ENCODE peak calls at places on chromosomes 1 and 21, in seven cellular contexts. I is fibroblast of lung, L is tibial artery, T is dorsolateral prefrontal cortex, E is SK-N-SH, W is K562, U is right lobe of liver. R is an unnamed sample.

GRCh38 chr1:46284597-46285564 is 18.5 kb downstream of the LRRC41 start:
- DNase-seq in E (no peak), L (no peak), T (no peak), I (peak), W (no peak), U (no peak), R (no peak)

GRCh38 chr1:94362466-94363058 is 55.6 kb upstream of the ABCD3 start:
- DNase-seq in W (no peak), U (no peak), I (peak), T (no peak), L (no peak), E (no peak), R (no peak)

GRCh38 chr1:101781437-101781836 is 215.3 kb downstream of the OLFM3 start:
- DNase-seq in L (no peak), I (peak), W (no peak), U (no peak), E (peak), T (no peak), R (no peak)

GRCh38 chr1:66764994-66765578 is 12.8 kb downstream of the DYNLT5 start:
- DNase-seq in U (peak), I (peak), L (peak), W (peak), T (no peak), E (peak), R (peak)

GRCh38 chr1:15524283-15525042 is 448 bp upstream of the CASP9 start:
- DNase-seq in T (peak), U (peak), E (peak), W (peak), L (peak), I (peak), R (peak)

GRCh38 chr1:177301425-177302124 is 130.8 kb downstream of the BRINP2 start:
- DNase-seq in W (no peak), U (no peak), E (no peak), I (no peak), L (no peak), T (no peak), R (no peak)

GRCh38 chr21:44294391-44295162 is 5.3 kb upstream of the PFKL start:
- DNase-seq in W (no peak), U (no peak), E (no peak), L (peak), T (no peak), I (no peak), R (no peak)

GRCh38 chr1:30707412-30708360 is 15.7 kb downstream of the MATN1 start:
- DNase-seq in I (peak), T (peak), E (peak), L (peak), W (peak), U (peak), R (peak)

GRCh38 chr1:179300112-179300511 is 6.5 kb downstream of the SOAT1 start:
- DNase-seq in T (no peak), W (no peak), I (no peak), E (no peak), U (no peak), L (no peak), R (no peak)

GRCh38 chr1:245207801-245208200 is 53.0 kb downstream of the KIF26B start:
- DNase-seq in T (no peak), I (no peak), L (no peak), E (no peak), W (no peak), U (no peak), R (no peak)

GRCh38 chr21:16280731-16281130 is 550.9 kb downstream of the USP25 start:
- DNase-seq in I (peak), U (no peak), L (no peak), T (no peak), W (no peak), E (no peak), R (no peak)

GRCh38 chr1:5620997-5621396 is 371.2 kb downstream of the NPHP4 start:
- DNase-seq in W (peak), E (peak), U (no peak), L (no peak), T (no peak), I (no peak), R (peak)

GRCh38 chr1:226655251-226656163 is 83.6 kb downstream of the ITPKB start:
- DNase-seq in E (no peak), W (no peak), T (peak), L (no peak), U (no peak), I (no peak), R (no peak)

GRCh38 chr1:181021811-181022434 is 747 bp downstream of the STX6 start:
- DNase-seq in U (peak), W (peak), I (peak), E (peak), T (peak), L (peak), R (peak)

GRCh38 chr1:89725676-89726075 is 92.8 kb downstream of the LRRC8C start:
- DNase-seq in U (no peak), L (no peak), W (peak), I (no peak), E (no peak), T (no peak), R (no peak)

GRCh38 chr1:77776007-77776725 is 3.3 kb upstream of the MIGA1 start:
- DNase-seq in W (no peak), I (peak), L (no peak), E (no peak), U (no peak), T (no peak), R (no peak)

GRCh38 chr1:192357904-192358303 is 41.1 kb downstream of the RGS21 start:
- DNase-seq in U (no peak), T (no peak), L (no peak), E (no peak), W (no peak), I (peak), R (no peak)

GRCh38 chr1:189499736-189500135 is 977.9 kb downstream of the BRINP3 start:
- DNase-seq in E (no peak), W (no peak), U (no peak), L (no peak), I (peak), T (no peak), R (no peak)

GRCh38 chr1:239898067-239898730 is 193.5 kb upstream of the FMN2 start:
- DNase-seq in L (peak), U (peak), T (peak), W (peak), E (peak), I (peak), R (peak)

GRCh38 chr1:44559361-44559760 is 114.9 kb downstream of the TMEM53 start:
- DNase-seq in L (no peak), T (no peak), I (no peak), E (no peak), U (no peak), W (no peak), R (no peak)

DNA sequence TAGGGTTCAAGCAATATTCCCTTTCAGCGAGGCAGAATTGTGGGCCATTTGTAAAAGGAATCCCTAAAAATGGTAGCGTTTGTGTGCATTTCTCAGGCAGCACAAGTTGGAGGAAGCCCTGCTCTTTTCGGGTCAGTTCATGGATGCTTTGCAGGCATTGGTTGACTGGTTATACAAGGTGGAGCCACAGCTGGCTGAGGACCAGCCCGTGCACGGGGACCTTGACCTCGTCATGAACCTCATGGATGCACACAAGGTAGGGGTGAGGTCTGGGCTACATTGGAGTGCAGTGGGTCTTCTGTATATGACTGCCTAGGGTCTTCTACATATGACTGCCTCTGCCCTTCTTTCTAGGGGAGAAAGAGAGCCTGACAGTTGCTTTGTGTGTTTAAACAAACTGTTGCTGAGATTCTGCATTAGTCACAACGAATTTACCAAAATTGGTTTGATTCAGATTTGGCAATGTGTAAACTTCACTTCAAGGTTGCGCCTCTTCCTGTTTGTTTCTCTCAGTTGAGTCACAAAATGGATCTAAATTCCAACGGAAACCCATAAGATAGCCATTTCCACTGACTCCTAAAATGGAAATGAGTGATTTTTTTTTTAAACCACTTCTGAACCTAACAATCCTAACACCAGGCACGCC is 40.4 kb upstream of the BMP8A start:
- DNase-seq in U (peak), L (no peak), I (peak), E (no peak), T (no peak), W (no peak), R (no peak)
- H3K27ac ChIP-seq in U (peak), L (no peak), I (peak), E (no peak), T (peak), W (no peak), R (no peak)

DNA sequence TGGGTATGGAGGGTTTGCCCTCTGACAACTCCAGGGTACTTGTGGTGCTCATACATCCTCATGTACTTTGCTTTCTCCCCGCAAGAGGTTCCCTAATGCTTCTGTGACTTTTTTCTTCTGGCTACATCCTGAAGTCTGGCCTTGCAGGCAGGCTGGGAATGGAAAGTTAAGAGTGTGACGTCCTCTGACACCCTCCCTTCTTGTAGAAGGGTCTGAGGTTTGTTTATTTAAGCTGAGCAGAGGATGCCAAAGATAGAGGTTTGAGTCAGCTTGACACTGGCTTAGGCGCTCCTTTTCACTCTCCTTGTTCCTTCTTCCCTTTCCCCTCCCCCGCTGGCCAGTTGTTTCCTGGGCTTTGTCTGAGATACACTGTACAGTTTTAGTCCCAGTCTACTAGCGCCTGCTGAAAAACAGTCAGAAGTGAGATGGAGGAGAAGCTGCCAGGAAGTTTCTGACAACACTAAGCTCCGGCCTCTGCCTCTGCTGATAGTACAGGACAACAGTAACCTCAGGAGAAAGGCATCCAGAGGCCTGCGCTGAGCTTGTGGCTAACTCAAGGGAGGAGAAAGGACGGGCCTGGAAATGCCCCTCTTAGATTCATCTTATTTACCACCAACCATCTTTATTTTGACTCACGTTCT is at the start of gene MACF1:
- DNase-seq in W (peak), U (no peak), L (peak), T (peak), I (peak), E (no peak), R (peak)
- TF ChIP-seq CTCF in W (peak), U (no peak), L (peak), T (no peak), I (peak), E (peak), R (no peak)

DNA sequence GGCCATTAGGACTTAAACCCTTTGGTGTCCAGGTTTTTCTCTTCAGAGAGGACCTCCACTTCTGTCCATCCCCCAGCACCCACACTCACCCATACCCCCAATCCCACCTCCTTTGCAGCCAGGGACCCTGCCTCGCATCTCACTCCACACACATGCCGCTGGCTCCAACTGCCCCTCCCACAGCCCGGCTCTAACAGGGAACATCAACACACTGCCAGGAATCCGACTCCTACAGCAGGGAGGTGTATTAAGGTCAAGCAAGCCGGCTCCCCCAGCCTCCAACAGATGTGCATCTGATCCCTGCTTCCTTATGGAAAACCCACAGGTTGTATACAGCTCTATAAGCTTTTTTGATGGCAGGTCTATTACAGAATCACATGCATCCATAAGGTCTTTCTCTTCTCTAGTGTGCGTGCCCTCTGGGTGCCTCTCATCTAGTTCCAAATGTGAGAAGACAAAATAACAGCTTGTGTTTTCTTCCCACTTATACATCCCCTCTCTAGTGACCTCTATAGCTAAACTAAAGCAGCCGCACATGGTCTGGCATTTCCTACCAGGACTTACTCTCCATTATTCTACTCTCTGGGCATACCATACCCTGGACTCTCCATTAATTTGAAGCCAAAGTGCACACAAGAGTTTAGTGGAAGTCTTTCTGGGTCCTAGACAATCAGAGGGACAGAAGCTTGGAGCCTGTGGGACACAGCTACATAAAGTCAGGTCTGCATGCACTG is 16.3 kb downstream of the PIK3C2B start:
- DNase-seq in E (no peak), T (no peak), U (no peak), L (no peak), I (no peak), W (no peak), R (no peak)
- H3K27ac ChIP-seq in E (no peak), T (peak), U (no peak), L (peak), I (no peak), W (no peak), R (no peak)

DNA sequence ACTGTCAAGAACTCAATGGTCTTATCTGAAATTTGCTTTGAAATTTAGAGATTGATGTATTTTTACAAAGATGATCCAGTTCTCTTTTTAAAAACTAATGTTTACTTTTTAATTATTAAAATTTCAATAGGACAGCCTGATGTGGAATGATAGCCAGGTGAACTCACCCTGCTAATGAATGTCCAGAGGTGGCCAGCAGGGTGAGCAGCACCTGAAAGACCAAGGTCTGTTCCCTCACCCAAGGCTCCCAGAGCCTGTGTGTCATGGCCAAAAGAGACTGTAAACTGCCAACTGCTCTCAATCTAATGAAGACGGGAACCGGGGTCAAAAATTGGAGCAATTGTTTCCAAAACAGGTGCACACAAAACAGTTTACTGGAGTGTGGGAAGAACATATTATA is 340.4 kb downstream of the DISC1 start:
- DNase-seq in T (no peak), I (no peak), E (no peak), L (no peak), W (no peak), U (no peak), R (no peak)
- TF ChIP-seq CTCF in T (no peak), I (no peak), E (no peak), L (no peak), W (no peak), U (no peak), R (no peak)

DNA sequence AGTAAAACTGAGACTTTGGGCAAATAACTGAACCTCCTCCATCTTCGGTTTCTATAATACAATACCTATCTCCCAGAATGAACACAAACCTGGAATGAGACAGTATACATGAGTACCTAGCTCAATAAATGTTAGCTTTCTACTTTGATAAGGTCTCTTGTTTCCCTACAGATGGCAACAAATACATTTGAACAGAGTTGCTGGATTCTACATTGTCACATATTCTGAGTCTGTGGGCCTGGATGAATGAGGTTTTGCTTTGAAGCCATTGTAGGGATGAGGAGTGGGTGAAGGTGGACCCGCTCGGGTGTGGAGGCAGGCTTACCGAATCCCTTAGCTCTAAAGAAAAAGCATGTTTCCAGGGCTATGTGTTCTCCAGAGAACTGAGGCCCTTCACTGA is 13.9 kb upstream of the FYB2 start:
- DNase-seq in T (no peak), I (no peak), E (no peak), U (no peak), L (no peak), W (no peak), R (no peak)
- H3K27ac ChIP-seq in T (no peak), I (peak), E (peak), U (peak), L (no peak), W (no peak), R (no peak)

GRCh38 chr21:45472445-45473365 is 67.7 kb downstream of the COL18A1 start:
- DNase-seq in T (no peak), L (no peak), W (no peak), I (no peak), E (no peak), U (peak), R (no peak)

GRCh38 chr21:45470087-45470515 is 65.1 kb downstream of the COL18A1 start:
- DNase-seq in U (no peak), I (peak), W (no peak), T (no peak), E (no peak), L (no peak), R (no peak)

GRCh38 chr21:45469273-45470086 is 64.5 kb downstream of the COL18A1 start:
- DNase-seq in W (no peak), E (no peak), T (peak), U (peak), I (no peak), L (no peak), R (no peak)

GRCh38 chr21:45473496-45474322 is 68.5 kb downstream of the SLC19A1 start:
- DNase-seq in I (no peak), L (no peak), U (no peak), W (no peak), T (no peak), E (no peak), R (no peak)

GRCh38 chr21:45471229-45472052 is 66.5 kb downstream of the COL18A1 start:
- DNase-seq in U (peak), I (peak), L (no peak), T (no peak), W (no peak), E (no peak), R (peak)
- TF ChIP-seq CTCF in U (peak), I (no peak), L (no peak), T (no peak), W (no peak), E (no peak), R (no peak)

GRCh38 chr1:200374569-200375312 is 35.1 kb downstream of the ZNF281 start:
- DNase-seq in E (no peak), U (no peak), W (no peak), I (peak), T (no peak), L (no peak), R (no peak)
- H3K27ac ChIP-seq in E (no peak), U (no peak), W (no peak), I (no peak), T (peak), L (no peak), R (no peak)